ENCODE peak calls at places on chromosomes 7 and 10, in five cellular contexts. One of them, this sample, is unnamed.

GRCh38 chr10:96276831-96277230 is 5.5 kb upstream of the BLNK start:
- DNase-seq in Panc1: no peak
- DNase-seq in SK-N-MC: no peak
- DNase-seq in upper lobe of left lung: no peak
- DNase-seq in sigmoid colon: no peak
- DNase-seq in this sample: no peak

GRCh38 chr10:123359539-123359938 is 205.3 kb downstream of the BUB3 start:
- DNase-seq in Panc1: no peak
- DNase-seq in upper lobe of left lung: no peak
- DNase-seq in sigmoid colon: no peak
- DNase-seq in SK-N-MC: no peak
- DNase-seq in this sample: no peak

GRCh38 chr10:89481662-89482061 is 53.7 kb downstream of the SLC16A12 start:
- DNase-seq in Panc1: no peak
- DNase-seq in sigmoid colon: no peak
- DNase-seq in SK-N-MC: no peak
- DNase-seq in upper lobe of left lung: no peak
- DNase-seq in this sample: no peak

GRCh38 chr10:33260403-33261239 is 73.8 kb downstream of the NRP1 start:
- DNase-seq in upper lobe of left lung: no peak
- DNase-seq in Panc1: no peak
- DNase-seq in SK-N-MC: no peak
- DNase-seq in sigmoid colon: no peak
- DNase-seq in this sample: no peak

GRCh38 chr7:24660541-24660940 is 87.3 kb downstream of the PALS2 start:
- DNase-seq in SK-N-MC: no peak
- DNase-seq in upper lobe of left lung: no peak
- DNase-seq in Panc1: no peak
- DNase-seq in sigmoid colon: no peak
- DNase-seq in this sample: no peak

GRCh38 chr10:83983578-83984255 is 155.6 kb upstream of the GHITM start:
- DNase-seq in Panc1: no peak
- DNase-seq in upper lobe of left lung: no peak
- DNase-seq in sigmoid colon: no peak
- DNase-seq in SK-N-MC: no peak
- DNase-seq in this sample: no peak

GRCh38 chr10:61990761-61991135 is 89.2 kb downstream of the ARID5B start:
- DNase-seq in SK-N-MC: no peak
- DNase-seq in upper lobe of left lung: no peak
- DNase-seq in sigmoid colon: no peak
- DNase-seq in Panc1: no peak
- DNase-seq in this sample: no peak

GRCh38 chr10:90162464-90162863 is 461.1 kb downstream of the KIF20B start:
- DNase-seq in Panc1: no peak
- DNase-seq in sigmoid colon: no peak
- DNase-seq in SK-N-MC: no peak
- DNase-seq in upper lobe of left lung: no peak
- DNase-seq in this sample: no peak

GRCh38 chr10:5563991-5564536 is 39.3 kb downstream of the CALML3 start:
- DNase-seq in Panc1: no peak
- DNase-seq in upper lobe of left lung: peak; percentile 15
- DNase-seq in SK-N-MC: no peak
- DNase-seq in sigmoid colon: peak; percentile 64
- DNase-seq in this sample: no peak

GRCh38 chr7:157474685-157475084 is 137.9 kb downstream of the DNAJB6 start:
- DNase-seq in upper lobe of left lung: no peak
- DNase-seq in SK-N-MC: no peak
- DNase-seq in sigmoid colon: peak; percentile 18
- DNase-seq in Panc1: no peak
- DNase-seq in this sample: no peak

GRCh38 chr10:86673216-86673826 is 5.0 kb downstream of the LDB3 start:
- DNase-seq in upper lobe of left lung: no peak
- DNase-seq in Panc1: no peak
- DNase-seq in sigmoid colon: no peak
- DNase-seq in SK-N-MC: no peak
- DNase-seq in this sample: no peak

GRCh38 chr7:95933618-95934017 is 161.3 kb downstream of the DYNC1I1 start:
- DNase-seq in upper lobe of left lung: no peak
- DNase-seq in sigmoid colon: no peak
- DNase-seq in Panc1: no peak
- DNase-seq in SK-N-MC: no peak
- DNase-seq in this sample: no peak

GRCh38 chr10:89362928-89363327 is 14.9 kb upstream of the IFIT1B start:
- DNase-seq in upper lobe of left lung: no peak
- DNase-seq in SK-N-MC: no peak
- DNase-seq in Panc1: no peak
- DNase-seq in sigmoid colon: no peak
- DNase-seq in this sample: no peak

GRCh38 chr10:3109633-3110032 is 42.3 kb downstream of the PFKP start:
- DNase-seq in SK-N-MC: no peak
- DNase-seq in upper lobe of left lung: no peak
- DNase-seq in Panc1: no peak
- DNase-seq in sigmoid colon: no peak
- DNase-seq in this sample: no peak

GRCh38 chr10:42960491-42961155 is 116.2 kb upstream of the RET start:
- DNase-seq in upper lobe of left lung: no peak
- DNase-seq in Panc1: no peak
- DNase-seq in sigmoid colon: peak; percentile 57
- DNase-seq in SK-N-MC: no peak
- DNase-seq in this sample: no peak

GRCh38 chr7:75621124-75621523 is 117.6 kb downstream of the HIP1 start:
- DNase-seq in SK-N-MC: no peak
- DNase-seq in Panc1: no peak
- DNase-seq in sigmoid colon: no peak
- DNase-seq in upper lobe of left lung: peak; percentile 51
- DNase-seq in this sample: no peak

GRCh38 chr7:29639887-29640600 is 76.4 kb downstream of the PRR15 start:
- DNase-seq in sigmoid colon: no peak
- DNase-seq in Panc1: no peak
- DNase-seq in SK-N-MC: no peak
- DNase-seq in upper lobe of left lung: no peak
- DNase-seq in this sample: no peak

GRCh38 chr7:143181349-143181748 is 1.9 kb upstream of the TAS2R39 start:
- DNase-seq in Panc1: no peak
- DNase-seq in upper lobe of left lung: no peak
- DNase-seq in SK-N-MC: no peak
- DNase-seq in sigmoid colon: no peak
- DNase-seq in this sample: no peak

DNA sequence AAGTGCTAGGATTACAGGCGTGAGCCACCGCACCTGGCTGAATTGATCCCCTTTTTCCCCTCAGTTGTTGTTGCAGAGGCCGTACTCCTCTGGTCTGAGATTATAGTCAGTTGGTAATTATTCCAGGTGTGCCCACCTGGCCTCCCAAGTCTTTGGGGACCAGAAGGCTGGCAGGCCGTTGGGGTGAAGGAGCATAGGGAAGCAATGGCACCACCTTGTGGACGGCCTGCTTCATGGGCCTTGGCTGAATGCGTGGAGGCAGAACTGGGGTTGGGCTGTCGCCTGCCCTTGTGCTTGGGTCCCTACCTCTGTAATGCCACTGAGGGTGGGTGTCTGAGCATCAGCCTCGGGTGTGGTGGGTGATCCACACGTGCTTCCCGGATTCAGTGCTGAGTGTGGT is 125.7 kb downstream of the RGS10 start:
- DNase-seq in sigmoid colon: peak; percentile 80
- DNase-seq in SK-N-MC: no peak
- DNase-seq in upper lobe of left lung: peak; percentile 71
- DNase-seq in Panc1: peak; percentile 32
- DNase-seq in this sample: peak; percentile 92
- TF ChIP-seq POLR2AphosphoS5 in sigmoid colon: no peak
- TF ChIP-seq POLR2AphosphoS5 in SK-N-MC: no peak
- TF ChIP-seq POLR2AphosphoS5 in upper lobe of left lung: no peak
- TF ChIP-seq POLR2AphosphoS5 in Panc1: no peak
- TF ChIP-seq POLR2AphosphoS5 in this sample: no peak

GRCh38 chr10:7281429-7281828 is 129.4 kb downstream of the SFMBT2 start:
- DNase-seq in SK-N-MC: no peak
- DNase-seq in upper lobe of left lung: no peak
- DNase-seq in Panc1: no peak
- DNase-seq in sigmoid colon: no peak
- DNase-seq in this sample: no peak
- TF ChIP-seq POLR2AphosphoS5 in SK-N-MC: no peak
- TF ChIP-seq POLR2AphosphoS5 in upper lobe of left lung: no peak
- TF ChIP-seq POLR2AphosphoS5 in Panc1: no peak
- TF ChIP-seq POLR2AphosphoS5 in sigmoid colon: no peak
- TF ChIP-seq POLR2AphosphoS5 in this sample: no peak

GRCh38 chr7:30799206-30799975 is 28.2 kb downstream of the MINDY4 start:
- DNase-seq in sigmoid colon: peak; percentile 89
- DNase-seq in SK-N-MC: no peak
- DNase-seq in upper lobe of left lung: no peak
- DNase-seq in Panc1: no peak
- DNase-seq in this sample: peak; percentile 37

GRCh38 chr7:30804078-30804661 is 33.0 kb downstream of the MINDY4 start:
- DNase-seq in SK-N-MC: no peak
- DNase-seq in Panc1: no peak
- DNase-seq in upper lobe of left lung: no peak
- DNase-seq in sigmoid colon: no peak
- DNase-seq in this sample: no peak

GRCh38 chr7:30799976-30800661 is 28.9 kb downstream of the MINDY4 start:
- DNase-seq in SK-N-MC: no peak
- DNase-seq in sigmoid colon: no peak
- DNase-seq in upper lobe of left lung: no peak
- DNase-seq in Panc1: no peak
- DNase-seq in this sample: no peak

GRCh38 chr7:30802812-30803211 is 31.6 kb downstream of the MINDY4 start:
- DNase-seq in Panc1: no peak
- DNase-seq in upper lobe of left lung: no peak
- DNase-seq in sigmoid colon: no peak
- DNase-seq in SK-N-MC: no peak
- DNase-seq in this sample: no peak

DNA sequence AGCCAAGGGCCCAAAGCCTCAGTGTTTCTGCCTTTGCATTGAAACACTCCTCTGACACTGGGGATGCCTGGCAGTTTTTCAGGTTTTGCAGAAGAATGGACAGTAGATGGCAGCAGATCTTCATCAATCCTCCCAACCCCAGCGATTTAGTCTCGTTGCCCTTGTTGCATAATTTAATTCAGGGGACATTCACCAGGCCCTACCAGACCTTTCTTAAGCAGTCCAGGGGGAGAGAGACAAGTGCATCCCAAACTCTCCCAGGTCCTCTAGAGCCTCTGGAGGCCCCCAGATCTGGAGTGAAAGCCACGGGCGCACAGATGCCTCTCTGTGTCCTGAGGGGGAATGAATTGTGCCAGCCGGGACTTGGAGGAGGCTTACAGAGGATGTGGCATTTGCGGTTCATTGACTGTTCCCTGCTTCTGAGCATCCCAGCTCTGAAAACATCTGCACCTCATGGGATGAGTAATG is 29.6 kb downstream of the MINDY4 start:
- DNase-seq in SK-N-MC: peak; percentile 37
- DNase-seq in sigmoid colon: peak; percentile 90
- DNase-seq in Panc1: peak; percentile 46
- DNase-seq in upper lobe of left lung: peak; percentile 55
- DNase-seq in this sample: peak; percentile 47
- TF ChIP-seq POLR2AphosphoS5 in SK-N-MC: no peak
- TF ChIP-seq POLR2AphosphoS5 in sigmoid colon: no peak
- TF ChIP-seq POLR2AphosphoS5 in Panc1: no peak
- TF ChIP-seq POLR2AphosphoS5 in upper lobe of left lung: no peak
- TF ChIP-seq POLR2AphosphoS5 in this sample: no peak

DNA sequence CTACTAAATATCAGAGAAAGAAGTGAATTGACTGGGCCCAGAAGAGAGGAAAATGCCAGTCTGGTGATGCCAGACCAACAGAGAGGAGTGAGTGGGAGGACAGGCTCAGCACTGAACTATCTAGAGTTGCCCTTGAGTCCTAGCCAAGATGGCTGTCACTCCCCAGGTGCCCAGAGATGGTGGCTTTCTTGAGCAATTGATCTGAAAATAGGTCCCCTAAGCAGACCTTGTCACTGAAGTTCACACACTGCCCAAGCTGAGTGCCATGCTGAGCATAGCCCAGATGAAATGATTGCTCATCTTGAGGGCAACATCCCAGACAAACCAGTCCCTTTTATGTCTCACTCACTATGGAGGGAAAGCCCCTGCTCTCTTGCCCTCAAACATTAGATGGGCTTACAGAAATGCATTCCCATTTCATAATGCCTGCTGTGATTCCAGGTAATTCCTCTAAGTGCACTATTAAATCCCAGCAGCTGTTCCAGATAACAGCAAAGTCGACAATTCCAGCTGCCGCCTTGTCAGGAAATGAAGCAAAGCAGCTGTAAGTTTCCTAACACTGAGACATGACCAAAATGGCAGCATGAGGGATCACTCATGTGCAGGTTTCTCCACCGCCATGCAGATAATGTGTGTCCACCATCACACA is 329.4 kb downstream of the KCNMA1 start:
- DNase-seq in sigmoid colon: no peak
- DNase-seq in SK-N-MC: no peak
- DNase-seq in Panc1: no peak
- DNase-seq in upper lobe of left lung: no peak
- DNase-seq in this sample: no peak
- TF ChIP-seq POLR2AphosphoS5 in sigmoid colon: peak; percentile 26
- TF ChIP-seq POLR2AphosphoS5 in SK-N-MC: no peak
- TF ChIP-seq POLR2AphosphoS5 in Panc1: no peak
- TF ChIP-seq POLR2AphosphoS5 in upper lobe of left lung: no peak
- TF ChIP-seq POLR2AphosphoS5 in this sample: no peak

GRCh38 chr10:35409094-35409582 is 72.8 kb downstream of the CCNY start:
- DNase-seq in SK-N-MC: no peak
- DNase-seq in Panc1: no peak
- DNase-seq in sigmoid colon: peak; percentile 80
- DNase-seq in upper lobe of left lung: no peak
- DNase-seq in this sample: no peak
- TF ChIP-seq POLR2AphosphoS5 in SK-N-MC: no peak
- TF ChIP-seq POLR2AphosphoS5 in Panc1: no peak
- TF ChIP-seq POLR2AphosphoS5 in sigmoid colon: no peak
- TF ChIP-seq POLR2AphosphoS5 in upper lobe of left lung: no peak
- TF ChIP-seq POLR2AphosphoS5 in this sample: no peak

GRCh38 chr7:27110977-27111752 is 8.7 kb upstream of the HOXA2 start:
- DNase-seq in Panc1: no peak
- DNase-seq in SK-N-MC: no peak
- DNase-seq in sigmoid colon: peak; percentile 85
- DNase-seq in upper lobe of left lung: no peak
- DNase-seq in this sample: no peak

GRCh38 chr7:27111753-27112277 is 9.3 kb upstream of the HOXA2 start:
- DNase-seq in SK-N-MC: no peak
- DNase-seq in upper lobe of left lung: no peak
- DNase-seq in Panc1: no peak
- DNase-seq in sigmoid colon: no peak
- DNase-seq in this sample: no peak

GRCh38 chr7:27113991-27114866 is 11.7 kb upstream of the HOXA2 start:
- DNase-seq in SK-N-MC: no peak
- DNase-seq in upper lobe of left lung: no peak
- DNase-seq in sigmoid colon: peak; percentile 89
- DNase-seq in Panc1: no peak
- DNase-seq in this sample: no peak

GRCh38 chr7:27112361-27112760 is 9.9 kb upstream of the HOXA2 start:
- DNase-seq in sigmoid colon: no peak
- DNase-seq in upper lobe of left lung: no peak
- DNase-seq in SK-N-MC: no peak
- DNase-seq in Panc1: no peak
- DNase-seq in this sample: no peak

GRCh38 chr7:27112960-27113949 is 10.8 kb upstream of the HOXA2 start:
- DNase-seq in sigmoid colon: peak; percentile 90
- DNase-seq in SK-N-MC: no peak
- DNase-seq in upper lobe of left lung: no peak
- DNase-seq in Panc1: no peak
- DNase-seq in this sample: no peak
- TF ChIP-seq POLR2AphosphoS5 in sigmoid colon: peak; percentile 66
- TF ChIP-seq POLR2AphosphoS5 in SK-N-MC: no peak
- TF ChIP-seq POLR2AphosphoS5 in upper lobe of left lung: peak; percentile 78
- TF ChIP-seq POLR2AphosphoS5 in Panc1: peak; percentile 69
- TF ChIP-seq POLR2AphosphoS5 in this sample: no peak

GRCh38 chr7:38311329-38311937 is 38.0 kb upstream of the TARP start:
- DNase-seq in upper lobe of left lung: peak; percentile 65
- DNase-seq in Panc1: no peak
- DNase-seq in sigmoid colon: no peak
- DNase-seq in SK-N-MC: no peak
- DNase-seq in this sample: peak; percentile 47
- TF ChIP-seq POLR2AphosphoS5 in upper lobe of left lung: no peak
- TF ChIP-seq POLR2AphosphoS5 in Panc1: no peak
- TF ChIP-seq POLR2AphosphoS5 in sigmoid colon: no peak
- TF ChIP-seq POLR2AphosphoS5 in SK-N-MC: no peak
- TF ChIP-seq POLR2AphosphoS5 in this sample: peak; percentile 26

This sample was measured in GM12891.